ENCODE peak calls at places on chromosomes 7 and 10, in ten cellular contexts. G, R, Z, P, K, F, U, L, B and W are unnamed samples.
A peak's percentile ranks its signal among the peaks of the same experiment; 100 is the strongest.

GRCh38 chr10:77877461-77878344 is 48.9 kb downstream of the DLG5 start:
- DNase-seq in G (no peak), R (peak; percentile 65), Z (peak; percentile 36), P (peak; percentile 87), K (peak; percentile 60), F (peak; percentile 61), U (no peak), L (peak; percentile 49), B (peak; percentile 82), W (peak; percentile 52)

GRCh38 chr7:99788554-99788953 is 4.6 kb upstream of the CYP3A4 start:
- DNase-seq in G (no peak), R (no peak), Z (no peak), P (no peak), K (no peak), F (no peak), U (no peak), L (no peak), B (no peak), W (peak; percentile 72)

GRCh38 chr7:22563621-22564241 is 63.7 kb upstream of the STEAP1B start:
- DNase-seq in G (no peak), R (no peak), Z (no peak), P (no peak), K (no peak), F (no peak), U (no peak), L (peak; percentile 20), B (peak; percentile 12), W (no peak)

GRCh38 chr7:80529362-80529761 is 17.5 kb upstream of the GNAT3 start:
- DNase-seq in G (no peak), R (no peak), Z (no peak), P (peak; percentile 19), K (no peak), F (no peak), U (no peak), L (no peak), B (peak; percentile 53), W (no peak)

GRCh38 chr10:24438800-24439199 is 229.9 kb downstream of the KIAA1217 start:
- DNase-seq in G (no peak), R (no peak), Z (no peak), P (peak; percentile 39), K (no peak), F (no peak), U (no peak), L (no peak), B (peak; percentile 65), W (peak; percentile 65)

GRCh38 chr7:74606101-74606908 is 51.2 kb upstream of the GTF2I start:
- DNase-seq in G (peak; percentile 42), R (peak; percentile 23), Z (peak; percentile 24), P (no peak), K (no peak), F (peak; percentile 72), U (peak; percentile 42), L (no peak), B (no peak), W (no peak)

GRCh38 chr7:157411580-157411979 is 74.8 kb downstream of the DNAJB6 start:
- DNase-seq in G (no peak), R (no peak), Z (no peak), P (peak; percentile 39), K (no peak), F (peak; percentile 72), U (no peak), L (no peak), B (no peak), W (no peak)

GRCh38 chr7:2313450-2314208 is 612 bp downstream of the SNX8 start:
- DNase-seq in G (peak; percentile 37), R (peak; percentile 21), Z (peak; percentile 24), P (no peak), K (no peak), F (no peak), U (peak; percentile 8), L (peak; percentile 16), B (no peak), W (no peak)

GRCh38 chr7:105439174-105439893 is 50.6 kb upstream of the SRPK2 start:
- DNase-seq in G (no peak), R (no peak), Z (no peak), P (peak; percentile 48), K (no peak), F (no peak), U (peak; percentile 31), L (peak; percentile 84), B (peak; percentile 86), W (peak; percentile 68)

GRCh38 chr7:43856996-43857395 is 12.3 kb downstream of the MRPS24 start:
- DNase-seq in G (no peak), R (no peak), Z (no peak), P (no peak), K (no peak), F (no peak), U (no peak), L (no peak), B (peak; percentile 58), W (peak; percentile 82)

GRCh38 chr7:64608116-64608910 is 45.4 kb upstream of the ZNF680 start:
- DNase-seq in G (no peak), R (no peak), Z (no peak), P (no peak), K (no peak), F (no peak), U (no peak), L (no peak), B (no peak), W (no peak)

GRCh38 chr10:74898201-74898976 is 72.0 kb downstream of the KAT6B start:
- DNase-seq in G (no peak), R (peak; percentile 24), Z (no peak), P (peak; percentile 16), K (no peak), F (peak; percentile 72), U (no peak), L (no peak), B (peak; percentile 19), W (peak; percentile 17)

GRCh38 chr7:100477871-100478248 is 1.2 kb downstream of the TSC22D4 start:
- DNase-seq in G (no peak), R (no peak), Z (no peak), P (no peak), K (peak; percentile 28), F (no peak), U (no peak), L (no peak), B (no peak), W (no peak)

GRCh38 chr7:88386757-88387156 is 80.1 kb upstream of the STEAP4 start:
- DNase-seq in G (no peak), R (no peak), Z (no peak), P (no peak), K (no peak), F (no peak), U (no peak), L (no peak), B (no peak), W (no peak)

DNA sequence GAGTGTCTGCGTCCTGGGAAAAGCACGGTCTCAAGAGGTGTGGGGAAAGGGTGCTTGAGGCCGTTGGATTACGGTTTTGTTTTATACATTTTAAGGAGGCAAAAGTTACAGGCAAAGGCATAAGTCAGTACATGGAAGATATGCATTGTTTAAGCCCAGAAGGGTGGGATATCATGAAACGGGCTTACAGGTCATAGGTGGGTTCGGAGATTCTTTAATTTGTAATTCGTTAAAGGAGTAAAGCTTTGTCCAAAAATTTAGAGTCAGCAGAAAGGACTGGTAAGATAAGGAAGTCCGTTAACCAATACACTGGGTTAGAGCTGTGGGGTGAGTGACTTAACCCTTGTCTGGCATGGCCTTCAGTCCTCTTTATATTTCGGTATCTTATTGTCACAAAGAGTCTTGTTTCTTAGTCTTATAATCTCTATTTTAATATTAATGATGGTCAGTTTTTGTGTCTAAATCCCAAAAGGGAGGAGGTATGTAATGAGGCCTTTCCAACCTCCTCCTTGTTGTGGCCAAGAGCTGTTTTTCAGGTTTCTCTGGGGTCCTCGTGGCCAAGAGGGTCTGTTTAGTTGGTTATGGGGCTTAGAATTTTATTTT is 12.7 kb downstream of the TSPAN14 start:
- DNase-seq in G (no peak), R (no peak), Z (no peak), P (no peak), K (no peak), F (no peak), U (no peak), L (no peak), B (no peak), W (no peak)
- H3K4me3 ChIP-seq in G (no peak overlapping the region), R (no peak overlapping the region), Z (no peak overlapping the region), P (no peak overlapping the region), K (no peak overlapping the region), F (no peak overlapping the region), U (no peak overlapping the region), L (no peak overlapping the region), B (no peak overlapping the region), W (no peak overlapping the region)

GRCh38 chr10:78981257-78981969 is 87.4 kb upstream of the ZMIZ1 start:
- DNase-seq in G (no peak), R (peak; percentile 29), Z (no peak), P (no peak), K (no peak), F (no peak), U (no peak), L (no peak), B (no peak), W (no peak)

GRCh38 chr10:78979938-78980337 is 88.8 kb upstream of the ZMIZ1 start:
- DNase-seq in G (no peak), R (no peak), Z (no peak), P (no peak), K (no peak), F (no peak), U (no peak), L (no peak), B (no peak), W (no peak)

GRCh38 chr10:78980354-78980753 is 88.4 kb upstream of the ZMIZ1 start:
- DNase-seq in G (no peak), R (no peak), Z (no peak), P (no peak), K (no peak), F (no peak), U (no peak), L (peak; percentile 32), B (no peak), W (no peak)

GRCh38 chr10:78981970-78982281 is 86.8 kb upstream of the ZMIZ1 start:
- DNase-seq in G (no peak), R (no peak), Z (peak; percentile 52), P (peak; percentile 40), K (no peak), F (no peak), U (no peak), L (no peak), B (no peak), W (no peak)

GRCh38 chr10:78980815-78981214 is 88.0 kb upstream of the ZMIZ1 start:
- DNase-seq in G (no peak), R (no peak), Z (no peak), P (peak; percentile 25), K (no peak), F (no peak), U (no peak), L (no peak), B (no peak), W (peak; percentile 30)
- TF ChIP-seq CTCF in G (no peak), R (no peak), Z (no peak), P (no peak), K (no peak), F (no peak), U (no peak), L (no peak), B (no peak), W (no peak)

GRCh38 chr10:15433850-15434537 is 62.9 kb upstream of the FAM171A1 start:
- DNase-seq in G (no peak), R (peak; percentile 1), Z (peak; percentile 57), P (peak; percentile 77), K (no peak), F (no peak), U (peak; percentile 40), L (peak; percentile 82), B (peak; percentile 46), W (peak; percentile 67)
- H3K4me3 ChIP-seq in G (peak overlapping the region; percentile 58), R (no peak overlapping the region), Z (peak overlapping the region; percentile 39), P (peak overlapping the region; percentile 49), K (peak overlapping the region; percentile 27), F (peak overlapping the region; percentile 4), U (no peak overlapping the region), L (peak overlapping the region; percentile 63), B (peak overlapping the region; percentile 42), W (peak overlapping the region; percentile 47)

GRCh38 chr7:138981332-138982203 is at the start of gene KIAA1549:
- DNase-seq in G (peak; percentile 37), R (peak; percentile 36), Z (peak; percentile 45), P (peak; percentile 64), K (peak; percentile 68), F (peak; percentile 75), U (peak; percentile 54), L (peak; percentile 48), B (peak; percentile 64), W (peak; percentile 39)
- TF ChIP-seq CTCF in G (no peak), R (no peak), Z (no peak), P (no peak), K (peak; percentile 31), F (peak; percentile 52), U (no peak), L (no peak), B (peak; percentile 58), W (no peak)